ENCODE peak calls at places on chromosomes 1 and 21, in six cellular contexts. X is CD4-positive, alpha-beta T cell; P is astrocyte of the spinal cord; K is CD14-positive monocyte; B is GM13976; G is fibroblast of pulmonary artery. I is an unnamed sample.

GRCh38 chr21:45012661-45013270 is 61.6 kb upstream of the ADARB1 start:
- DNase-seq in X (no peak), P (no peak), K (peak; percentile 20), B (no peak), G (no peak), I (no peak)

GRCh38 chr1:183033205-183033604 is 10.0 kb downstream of the LAMC1 start:
- DNase-seq in X (no peak), P (no peak), K (no peak), B (no peak), G (no peak), I (no peak)

GRCh38 chr1:246511203-246511602 is 4.1 kb upstream of the SMYD3 start:
- DNase-seq in X (no peak), P (no peak), K (no peak), B (no peak), G (no peak), I (no peak)

GRCh38 chr1:60102691-60103090 is 29.1 kb upstream of the C1orf87 start:
- DNase-seq in X (no peak), P (no peak), K (no peak), B (no peak), G (no peak), I (no peak)

GRCh38 chr1:63924600-63924999 is 150.8 kb downstream of the ROR1 start:
- DNase-seq in X (no peak), P (no peak), K (no peak), B (no peak), G (no peak), I (no peak)

GRCh38 chr1:154423303-154423987 is 18.3 kb downstream of the IL6R start:
- DNase-seq in X (no peak), P (peak; percentile 56), K (no peak), B (no peak), G (peak; percentile 79), I (no peak)

GRCh38 chr1:116529199-116529616 is 41.6 kb downstream of the CD58 start:
- DNase-seq in X (no peak), P (peak; percentile 25), K (no peak), B (no peak), G (no peak), I (no peak)

GRCh38 chr1:72288886-72289285 is 6.5 kb upstream of the NEGR1 start:
- DNase-seq in X (no peak), P (no peak), K (no peak), B (no peak), G (no peak), I (no peak)

GRCh38 chr21:33478858-33479678 is 706 bp downstream of the TMEM50B start:
- DNase-seq in X (peak; percentile 30), P (peak; percentile 31), K (no peak), B (peak; percentile 76), G (peak; percentile 31), I (peak; percentile 74)

GRCh38 chr1:207902566-207902965 is 8.4 kb downstream of the CD34 start:
- DNase-seq in X (no peak), P (no peak), K (no peak), B (no peak), G (no peak), I (no peak)

GRCh38 chr1:164716992-164717703 is 158.2 kb downstream of the PBX1 start:
- DNase-seq in X (no peak), P (peak; percentile 33), K (peak; percentile 66), B (no peak), G (peak; percentile 45), I (no peak)

GRCh38 chr1:87463917-87464565 is 135.4 kb downstream of the LMO4 start:
- DNase-seq in X (no peak), P (no peak), K (no peak), B (peak; percentile 20), G (peak; percentile 2), I (peak; percentile 22)

GRCh38 chr1:11069233-11069950 is 9.6 kb upstream of the SRM start:
- DNase-seq in X (no peak), P (no peak), K (no peak), B (peak; percentile 11), G (no peak), I (no peak)

GRCh38 chr1:219174672-219175564 is 1.2 kb downstream of the LYPLAL1 start:
- DNase-seq in X (no peak), P (peak; percentile 90), K (no peak), B (no peak), G (peak; percentile 94), I (peak; percentile 11)

GRCh38 chr1:219172821-219173220 is 857 bp upstream of the LYPLAL1 start:
- DNase-seq in X (no peak), P (no peak), K (no peak), B (no peak), G (no peak), I (no peak)

GRCh38 chr1:219176168-219176567 is 2.5 kb downstream of the LYPLAL1 start:
- DNase-seq in X (no peak), P (no peak), K (no peak), B (no peak), G (no peak), I (no peak)

GRCh38 chr1:219173434-219173757 is 282 bp upstream of the LYPLAL1 start:
- DNase-seq in X (no peak), P (no peak), K (no peak), B (no peak), G (no peak), I (peak; percentile 9)

DNA sequence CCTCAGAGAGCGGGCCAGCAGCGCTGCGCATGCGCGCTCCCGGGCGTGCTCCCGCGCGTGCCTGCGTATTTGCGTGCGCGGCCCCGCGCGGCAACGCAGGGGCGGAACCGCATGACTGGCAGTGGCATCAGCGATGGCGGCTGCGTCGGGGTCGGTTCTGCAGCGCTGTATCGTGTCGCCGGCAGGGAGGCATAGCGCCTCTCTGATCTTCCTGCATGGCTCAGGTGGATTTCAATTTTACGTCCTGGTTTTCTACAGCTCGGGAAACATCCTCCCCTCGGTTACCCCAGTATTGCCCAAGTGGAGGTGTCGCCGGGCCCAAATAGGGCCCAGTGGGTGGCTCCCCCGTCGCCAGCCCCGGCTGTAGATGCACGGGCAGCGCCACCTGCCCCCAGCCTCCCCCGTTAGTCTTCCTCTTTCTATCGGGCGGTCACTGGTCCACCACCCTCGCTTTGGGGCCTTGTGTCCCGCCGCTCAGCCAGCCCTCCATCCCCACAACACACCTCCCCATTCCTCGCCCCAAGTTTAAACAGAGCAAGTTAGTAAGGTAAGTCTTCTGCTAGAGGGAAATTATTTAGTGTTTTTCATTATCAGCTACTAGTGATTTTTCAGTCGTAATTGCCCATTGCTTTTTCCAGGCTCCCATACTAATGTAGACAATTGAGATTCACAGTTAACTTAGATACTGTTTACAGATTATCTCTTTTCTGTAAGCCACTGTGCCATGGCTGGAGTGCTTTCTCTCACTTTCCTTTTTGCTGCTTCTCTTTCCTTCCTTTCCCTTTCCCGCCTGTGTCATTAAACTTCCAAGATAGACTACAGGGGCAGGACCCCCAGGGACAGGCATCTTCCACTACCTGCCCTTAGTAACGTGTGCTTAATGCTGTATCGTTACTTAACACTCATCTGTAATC is at the start of gene LYPLAL1:
- DNase-seq in X (peak; percentile 84), P (peak; percentile 89), K (peak; percentile 83), B (peak; percentile 90), G (peak; percentile 93), I (peak; percentile 86)
- TF ChIP-seq CTCF in X (no peak), P (peak; percentile 12), K (peak; percentile 18), B (peak; percentile 24), G (no peak), I (peak; percentile 39)

GRCh38 chr21:41921089-41921819 is 32.6 kb downstream of the C2CD2 start:
- DNase-seq in X (no peak), P (no peak), K (no peak), B (no peak), G (no peak), I (no peak)

GRCh38 chr21:41926807-41927171 is 27.0 kb downstream of the C2CD2 start:
- DNase-seq in X (no peak), P (no peak), K (no peak), B (no peak), G (no peak), I (no peak)

GRCh38 chr21:41924355-41924754 is 29.5 kb downstream of the C2CD2 start:
- DNase-seq in X (no peak), P (peak; percentile 46), K (no peak), B (no peak), G (peak; percentile 14), I (no peak)

GRCh38 chr21:41926068-41926806 is 27.6 kb downstream of the C2CD2 start:
- DNase-seq in X (peak; percentile 16), P (peak; percentile 73), K (no peak), B (peak; percentile 78), G (peak; percentile 56), I (peak; percentile 74)

GRCh38 chr21:41923641-41924342 is 30.0 kb downstream of the C2CD2 start:
- DNase-seq in X (no peak), P (peak; percentile 58), K (no peak), B (no peak), G (peak; percentile 37), I (no peak)
- TF ChIP-seq CTCF in X (no peak), P (no peak), K (no peak), B (no peak), G (no peak), I (no peak)

GRCh38 chr1:230215049-230215448 is 148.0 kb downstream of the GALNT2 start:
- DNase-seq in X (no peak), P (peak; percentile 77), K (no peak), B (no peak), G (peak; percentile 89), I (no peak)
- TF ChIP-seq CTCF in X (no peak), P (peak; percentile 69), K (no peak), B (peak; percentile 15), G (peak; percentile 79), I (peak; percentile 21)

DNA sequence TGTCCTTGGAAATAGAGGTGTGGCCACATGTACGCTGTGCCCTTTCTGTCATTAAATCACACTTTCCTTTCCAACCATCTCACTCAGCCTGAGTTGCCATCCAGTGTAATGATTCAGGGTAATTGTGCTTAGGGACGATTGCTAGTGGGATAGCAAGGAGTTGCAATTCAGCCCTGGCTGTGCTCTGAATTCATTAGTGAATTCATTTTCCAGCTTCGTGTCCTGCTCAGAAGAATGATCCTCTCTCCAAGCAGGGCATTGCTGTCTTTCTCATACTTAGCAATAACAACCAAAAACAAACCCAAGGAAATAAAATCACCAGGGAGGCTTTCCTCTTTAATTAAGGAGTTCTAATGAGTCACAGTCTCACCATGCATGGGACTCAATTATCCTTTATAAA is 166.9 kb downstream of the TSEN15 start:
- DNase-seq in X (no peak), P (no peak), K (no peak), B (no peak), G (no peak), I (no peak)
- TF ChIP-seq CTCF in X (no peak), P (no peak), K (no peak), B (no peak), G (no peak), I (no peak)